ENCODE peak calls at places on chromosome 6, in four cellular contexts. X is HEK293T, S is left cardiac atrium, B is kidney tubule cell. I is an unnamed sample.

GRCh38 chr6:7731289-7731688 is 5.4 kb downstream of the BMP6 start:
- DNase-seq in S (no peak), B (no peak), X (no peak), I (no peak)

GRCh38 chr6:160238786-160239751 is 19.6 kb downstream of the SLC22A2 start:
- DNase-seq in X (no peak), S (no peak), B (peak; percentile 93), I (no peak)

GRCh38 chr6:33833599-33833998 is 29.8 kb upstream of the MLN start:
- DNase-seq in X (no peak), S (no peak), B (no peak), I (no peak)

GRCh38 chr6:145547596-145548325 is 187.6 kb downstream of the EPM2A start:
- DNase-seq in B (no peak), S (no peak), X (no peak), I (no peak)

GRCh38 chr6:170030284-170031095 is 260.4 kb downstream of the DLL1 start:
- DNase-seq in S (no peak), X (no peak), B (no peak), I (no peak)

GRCh38 chr6:431986-432385 is 40.4 kb downstream of the IRF4 start:
- DNase-seq in B (peak; percentile 88), S (no peak), X (no peak), I (no peak)

GRCh38 chr6:106089981-106090380 is 3.8 kb downstream of the PRDM1 start:
- DNase-seq in X (no peak), B (no peak), S (no peak), I (peak; percentile 63)

GRCh38 chr6:29968130-29968529 is 25.8 kb downstream of the HLA-A start:
- DNase-seq in B (peak; percentile 88), X (no peak), S (no peak), I (no peak)

GRCh38 chr6:107629545-107630147 is 139.7 kb downstream of the SOBP start:
- DNase-seq in S (no peak), B (no peak), X (no peak), I (no peak)

GRCh38 chr6:158564243-158565121 is 4.6 kb downstream of the TMEM181 start:
- DNase-seq in X (no peak), S (no peak), B (no peak), I (no peak)

GRCh38 chr6:52416629-52417151 is 3.5 kb upstream of the EFHC1 start:
- DNase-seq in S (no peak), X (peak; percentile 50), B (peak; percentile 77), I (peak; percentile 80)

GRCh38 chr6:1144842-1145755 is 166.8 kb upstream of the FOXQ1 start:
- DNase-seq in X (no peak), B (no peak), S (no peak), I (no peak)

GRCh38 chr6:21426841-21427490 is 166.6 kb upstream of the SOX4 start:
- DNase-seq in S (no peak), B (peak; percentile 28), X (no peak), I (no peak)

GRCh38 chr6:53960311-53960710 is 150.9 kb upstream of the MLIP start:
- DNase-seq in X (no peak), B (peak; percentile 32), S (no peak), I (no peak)

GRCh38 chr6:14286144-14286543 is 168.6 kb downstream of the CD83 start:
- DNase-seq in B (peak; percentile 64), X (no peak), S (no peak), I (no peak)

GRCh38 chr6:153849072-153849759 is 189.8 kb upstream of the OPRM1 start:
- DNase-seq in S (no peak), X (no peak), B (peak; percentile 1), I (no peak)

GRCh38 chr6:49979584-49979983 is 10.2 kb upstream of the DEFB113 start:
- DNase-seq in X (no peak), S (no peak), B (no peak), I (no peak)

GRCh38 chr6:81793811-81794210 is 41.3 kb upstream of the TENT5A start:
- DNase-seq in X (no peak), B (peak; percentile 10), S (no peak), I (no peak)

I was measured in RPMI8226.